ENCODE peak calls at places on chromosomes 5 and 9, in six cellular contexts. B is lower lobe of right lung; Z is hypothalamus; C is activated naive CD4-positive, alpha-beta T cell; Q is activated CD4-positive, alpha-beta T cell treated with anti-CD3 and anti-CD28 coated beads for 24 hours; M is PC-9. O is an unnamed sample.

GRCh38 chr9:133752739-133753446 is 14.7 kb upstream of the SARDH start:
- DNase-seq in B (no peak), Z (no peak), C (no peak), Q (no peak), M (no peak), O (no peak)

GRCh38 chr5:102858808-102859207 is 103.7 kb downstream of the PAM start:
- DNase-seq in B (no peak), Z (no peak), C (no peak), Q (no peak), M (no peak), O (no peak)

GRCh38 chr5:133905494-133905893 is 62.9 kb downstream of the C5orf15 start:
- DNase-seq in B (no peak), Z (no peak), C (no peak), Q (no peak), M (no peak), O (no peak)

GRCh38 chr5:115392611-115393010 is 96.2 kb upstream of the CCDC112 start:
- DNase-seq in B (no peak), Z (no peak), C (no peak), Q (no peak), M (no peak), O (no peak)

GRCh38 chr5:57538341-57538955 is 55.8 kb upstream of the ACTBL2 start:
- DNase-seq in B (no peak), Z (peak), C (no peak), Q (no peak), M (no peak), O (no peak)

GRCh38 chr9:133782157-133783130 is 44.3 kb upstream of the SARDH start:
- DNase-seq in B (peak), Z (peak), C (peak), Q (peak), M (peak), O (no peak)

GRCh38 chr5:33524476-33524875 is 83.7 kb downstream of the TARS1 start:
- DNase-seq in B (no peak), Z (no peak), C (no peak), Q (no peak), M (no peak), O (no peak)

GRCh38 chr5:155008669-155009068 is 4.9 kb upstream of the KIF4B start:
- DNase-seq in B (no peak), Z (no peak), C (no peak), Q (no peak), M (no peak), O (no peak)

GRCh38 chr9:137703842-137704508 is 85.2 kb downstream of the EHMT1 start:
- DNase-seq in B (no peak), Z (no peak), C (no peak), Q (no peak), M (no peak), O (no peak)

GRCh38 chr5:107321906-107322305 is 348.8 kb downstream of the EFNA5 start:
- DNase-seq in B (no peak), Z (no peak), C (no peak), Q (no peak), M (no peak), O (no peak)

GRCh38 chr9:35001803-35002502 is 12.4 kb downstream of the DNAJB5 start:
- DNase-seq in B (no peak), Z (no peak), C (no peak), Q (no peak), M (peak), O (no peak)

GRCh38 chr5:141494761-141495455 is 6.0 kb downstream of the PCDHGC5 start:
- DNase-seq in B (no peak), Z (no peak), C (no peak), Q (no peak), M (no peak), O (no peak)

GRCh38 chr5:154813736-154814135 is 36.7 kb downstream of the FAXDC2 start:
- DNase-seq in B (no peak), Z (no peak), C (no peak), Q (no peak), M (no peak), O (no peak)

GRCh38 chr9:83041771-83042170 is 21.2 kb downstream of the RASEF start:
- DNase-seq in B (no peak), Z (no peak), C (no peak), Q (no peak), M (peak), O (no peak)

GRCh38 chr9:114007991-114008666 is 70.0 kb downstream of the AMBP start:
- DNase-seq in B (peak), Z (no peak), C (no peak), Q (no peak), M (no peak), O (peak)

GRCh38 chr9:18362901-18363685 is 110.9 kb upstream of the ADAMTSL1 start:
- DNase-seq in B (no peak), Z (no peak), C (no peak), Q (no peak), M (no peak), O (no peak)

GRCh38 chr5:103646698-103647614 is 84.4 kb upstream of the NUDT12 start:
- DNase-seq in B (no peak), Z (no peak), C (no peak), Q (no peak), M (no peak), O (peak)

GRCh38 chr5:162372265-162372664 is 304.7 kb downstream of the GABRG2 start:
- DNase-seq in B (no peak), Z (no peak), C (no peak), Q (no peak), M (no peak), O (peak)

GRCh38 chr5:91357012-91357634 is 26.0 kb downstream of the ARRDC3 start:
- DNase-seq in B (no peak), Z (no peak), C (no peak), Q (no peak), M (peak), O (no peak)

GRCh38 chr9:130775336-130775991 is 59.6 kb upstream of the ABL1 start:
- DNase-seq in B (no peak), Z (no peak), C (no peak), Q (no peak), M (no peak), O (no peak)

GRCh38 chr5:153014194-153014593 is 476.3 kb upstream of the GRIA1 start:
- DNase-seq in B (no peak), Z (no peak), C (no peak), Q (no peak), M (no peak), O (no peak)

GRCh38 chr5:27612161-27612560 is 573.8 kb upstream of the CDH9 start:
- DNase-seq in B (no peak), Z (no peak), C (no peak), Q (no peak), M (no peak), O (no peak)

GRCh38 chr9:70260606-70261005 is 1.8 kb downstream of the SMC5 start:
- DNase-seq in B (no peak), Z (no peak), C (no peak), Q (no peak), M (no peak), O (no peak)

GRCh38 chr5:75050415-75050814 is 1.9 kb downstream of the GCNT4 start:
- DNase-seq in B (no peak), Z (no peak), C (no peak), Q (no peak), M (no peak), O (no peak)